ENCODE peak calls at places on chromosomes 13 and 19, in five cellular contexts. S, V, W, D and J are unnamed samples.

GRCh38 chr13:98706446-98707110 is 45.9 kb downstream of the SLC15A1 start:
- DNase-seq in D (no peak), S (no peak), V (no peak), W (no peak), J (no peak)

GRCh38 chr19:8731428-8732169 is 10.2 kb downstream of the OR2Z1 start:
- DNase-seq in W (no peak), V (no peak), D (no peak), S (no peak), J (no peak)

GRCh38 chr13:34256236-34256635 is 438.3 kb downstream of the RFC3 start:
- DNase-seq in V (no peak), S (no peak), W (no peak), D (no peak), J (no peak)

GRCh38 chr19:3366761-3367571 is 583 bp downstream of the NFIC start:
- DNase-seq in D (no peak), V (peak; percentile 55), W (no peak), S (no peak), J (no peak)

GRCh38 chr13:98482476-98483444 is 94.1 kb downstream of the STK24 start:
- DNase-seq in V (peak; percentile 77), W (peak; percentile 66), D (no peak), S (no peak), J (no peak)

GRCh38 chr13:39577203-39577602 is 25.8 kb downstream of the LHFPL6 start:
- DNase-seq in W (no peak), V (no peak), S (no peak), D (no peak), J (no peak)

GRCh38 chr13:114067381-114067885 is 65.0 kb downstream of the RASA3 start:
- DNase-seq in V (peak; percentile 60), W (peak; percentile 78), S (no peak), D (no peak), J (no peak)

GRCh38 chr13:110359840-110360301 is 52.8 kb downstream of the COL4A2 start:
- DNase-seq in D (no peak), V (peak; percentile 71), W (no peak), S (no peak), J (no peak)

GRCh38 chr13:61709258-61709657 is 293.6 kb upstream of the PCDH20 start:
- DNase-seq in D (no peak), V (no peak), W (no peak), S (no peak), J (no peak)

GRCh38 chr19:19032420-19033175 is 719 bp downstream of the SUGP2 start:
- DNase-seq in W (peak; percentile 89), V (peak; percentile 94), S (peak; percentile 82), D (peak; percentile 70), J (peak; percentile 64)

GRCh38 chr13:44241638-44242037 is 132.0 kb upstream of the SERP2 start:
- DNase-seq in D (no peak), W (no peak), S (no peak), V (no peak), J (no peak)

GRCh38 chr13:20159646-20160345 is 1.1 kb downstream of the GJA3 start:
- DNase-seq in D (no peak), S (no peak), V (peak; percentile 21), W (no peak), J (no peak)

GRCh38 chr13:22278336-22278929 is 607.6 kb downstream of the FGF9 start:
- DNase-seq in S (peak; percentile 71), D (peak; percentile 66), V (no peak), W (peak; percentile 5), J (peak; percentile 5)

GRCh38 chr13:43787998-43788397 is 1.2 kb upstream of the ENOX1 start:
- DNase-seq in D (no peak), S (no peak), V (peak; percentile 61), W (no peak), J (no peak)

GRCh38 chr19:4352701-4353121 is 9.3 kb downstream of the MPND start:
- DNase-seq in D (peak; percentile 45), V (peak; percentile 60), W (no peak), S (peak; percentile 62), J (peak; percentile 23)

GRCh38 chr19:19214892-19215291 is 3.1 kb downstream of the NCAN start:
- DNase-seq in W (no peak), S (no peak), D (no peak), V (peak; percentile 29), J (no peak)

GRCh38 chr19:42497492-42498226 is 30.6 kb downstream of the CEACAM1 start:
- DNase-seq in S (no peak), W (no peak), D (no peak), V (no peak), J (no peak)

GRCh38 chr13:51207881-51208280 is 14.3 kb upstream of the FAM124A start:
- DNase-seq in D (no peak), V (no peak), S (no peak), W (no peak), J (no peak)

GRCh38 chr19:34662919-34663318 is 14.0 kb downstream of the SCGB2B2 start:
- DNase-seq in D (no peak), V (no peak), S (peak; percentile 33), W (no peak), J (no peak)

GRCh38 chr13:44300895-44301638 is 72.6 kb upstream of the SERP2 start:
- DNase-seq in D (no peak), W (peak; percentile 52), S (no peak), V (peak; percentile 89), J (peak; percentile 8)